ENCODE peak calls at places on chromosomes 2 and 18, in four cellular contexts. One of them, this sample, is unnamed.

GRCh38 chr2:171652411-171652775 is 34.9 kb upstream of the DYNC1I2 start:
- DNase-seq in PC-3: peak; percentile 23
- DNase-seq in CD8-positive, alpha-beta T cell: no peak
- DNase-seq in AG09309: no peak
- DNase-seq in this sample: no peak

GRCh38 chr2:14136030-14136429 is 496.5 kb upstream of the LRATD1 start:
- DNase-seq in PC-3: no peak
- DNase-seq in CD8-positive, alpha-beta T cell: no peak
- DNase-seq in AG09309: no peak
- DNase-seq in this sample: no peak

GRCh38 chr2:3492951-3493609 is 26.3 kb downstream of the ADI1 start:
- DNase-seq in PC-3: no peak
- DNase-seq in CD8-positive, alpha-beta T cell: no peak
- DNase-seq in AG09309: peak; percentile 62
- DNase-seq in this sample: no peak

GRCh38 chr2:142834003-142834402 is 43.5 kb upstream of the KYNU start:
- DNase-seq in PC-3: peak; percentile 76
- DNase-seq in CD8-positive, alpha-beta T cell: no peak
- DNase-seq in AG09309: no peak
- DNase-seq in this sample: no peak

GRCh38 chr18:59735269-59735860 is 38.1 kb upstream of the CCBE1 start:
- DNase-seq in PC-3: no peak
- DNase-seq in CD8-positive, alpha-beta T cell: no peak
- DNase-seq in AG09309: no peak
- DNase-seq in this sample: no peak

GRCh38 chr18:70420151-70420898 is 131.5 kb downstream of the SOCS6 start:
- DNase-seq in PC-3: no peak
- DNase-seq in CD8-positive, alpha-beta T cell: no peak
- DNase-seq in AG09309: peak; percentile 57
- DNase-seq in this sample: no peak

GRCh38 chr2:127652786-127653357 is 6.9 kb downstream of the GPR17 start:
- DNase-seq in PC-3: no peak
- DNase-seq in CD8-positive, alpha-beta T cell: no peak
- DNase-seq in AG09309: no peak
- DNase-seq in this sample: no peak

GRCh38 chr2:224946911-224947310 is 95.4 kb downstream of the DOCK10 start:
- DNase-seq in PC-3: peak; percentile 72
- DNase-seq in CD8-positive, alpha-beta T cell: no peak
- DNase-seq in AG09309: peak; percentile 44
- DNase-seq in this sample: peak; percentile 90

GRCh38 chr2:205585451-205586045 is 96.8 kb upstream of the NRP2 start:
- DNase-seq in PC-3: no peak
- DNase-seq in CD8-positive, alpha-beta T cell: no peak
- DNase-seq in AG09309: no peak
- DNase-seq in this sample: no peak

GRCh38 chr18:48733854-48734253 is 195.0 kb downstream of the CTIF start:
- DNase-seq in PC-3: no peak
- DNase-seq in CD8-positive, alpha-beta T cell: no peak
- DNase-seq in AG09309: no peak
- DNase-seq in this sample: no peak

GRCh38 chr2:68755071-68755470 is 20.5 kb downstream of the ARHGAP25 start:
- DNase-seq in PC-3: no peak
- DNase-seq in CD8-positive, alpha-beta T cell: no peak
- DNase-seq in AG09309: no peak
- DNase-seq in this sample: no peak

GRCh38 chr2:127398239-127398590 is 10.4 kb upstream of the MAP3K2 start:
- DNase-seq in PC-3: peak; percentile 97
- DNase-seq in CD8-positive, alpha-beta T cell: no peak
- DNase-seq in AG09309: peak; percentile 59
- DNase-seq in this sample: no peak

GRCh38 chr2:117832905-117833613 is 18.6 kb downstream of the DDX18 start:
- DNase-seq in PC-3: peak; percentile 24
- DNase-seq in CD8-positive, alpha-beta T cell: no peak
- DNase-seq in AG09309: no peak
- DNase-seq in this sample: no peak

GRCh38 chr2:148860037-148860436 is 15.0 kb upstream of the KIF5C start:
- DNase-seq in PC-3: no peak
- DNase-seq in CD8-positive, alpha-beta T cell: no peak
- DNase-seq in AG09309: no peak
- DNase-seq in this sample: no peak

GRCh38 chr18:46590103-46590502 is 66.9 kb downstream of the LOXHD1 start:
- DNase-seq in PC-3: no peak
- DNase-seq in CD8-positive, alpha-beta T cell: no peak
- DNase-seq in AG09309: no peak
- DNase-seq in this sample: no peak

GRCh38 chr2:177265386-177265690 is 811 bp upstream of the NFE2L2 start:
- DNase-seq in PC-3: peak; percentile 38
- DNase-seq in CD8-positive, alpha-beta T cell: no peak
- DNase-seq in AG09309: no peak
- DNase-seq in this sample: no peak

GRCh38 chr2:109582928-109583895 is 30.6 kb downstream of the SEPTIN10 start:
- DNase-seq in PC-3: no peak
- DNase-seq in CD8-positive, alpha-beta T cell: no peak
- DNase-seq in AG09309: no peak
- DNase-seq in this sample: no peak

GRCh38 chr2:68185541-68186164 is 28.0 kb downstream of the PNO1 start:
- DNase-seq in PC-3: peak; percentile 57
- DNase-seq in CD8-positive, alpha-beta T cell: peak; percentile 11
- DNase-seq in AG09309: no peak
- DNase-seq in this sample: peak; percentile 44

GRCh38 chr2:106144621-106145331 is 49.3 kb downstream of the UXS1 start:
- DNase-seq in PC-3: no peak
- DNase-seq in CD8-positive, alpha-beta T cell: no peak
- DNase-seq in AG09309: no peak
- DNase-seq in this sample: no peak

GRCh38 chr2:105909215-105909614 is 164.5 kb downstream of the NCK2 start:
- DNase-seq in PC-3: no peak
- DNase-seq in CD8-positive, alpha-beta T cell: no peak
- DNase-seq in AG09309: no peak
- DNase-seq in this sample: no peak

GRCh38 chr2:221282386-221282785 is 289.7 kb downstream of the EPHA4 start:
- DNase-seq in PC-3: no peak
- DNase-seq in CD8-positive, alpha-beta T cell: no peak
- DNase-seq in AG09309: no peak
- DNase-seq in this sample: no peak

GRCh38 chr2:55595536-55595935 is 21.9 kb downstream of the PPP4R3B start:
- DNase-seq in PC-3: no peak
- DNase-seq in CD8-positive, alpha-beta T cell: no peak
- DNase-seq in AG09309: no peak
- DNase-seq in this sample: no peak

GRCh38 chr2:236715077-236715476 is 145.5 kb downstream of the ACKR3 start:
- DNase-seq in PC-3: no peak
- DNase-seq in CD8-positive, alpha-beta T cell: no peak
- DNase-seq in AG09309: no peak
- DNase-seq in this sample: no peak

GRCh38 chr2:71481111-71481510 is 27.8 kb downstream of the DYSF start:
- DNase-seq in PC-3: no peak
- DNase-seq in CD8-positive, alpha-beta T cell: no peak
- DNase-seq in AG09309: no peak
- DNase-seq in this sample: no peak

GRCh38 chr2:54148391-54148790 is 33.0 kb downstream of the ACYP2 start:
- DNase-seq in PC-3: no peak
- DNase-seq in CD8-positive, alpha-beta T cell: no peak
- DNase-seq in AG09309: no peak
- DNase-seq in this sample: no peak

GRCh38 chr2:219661955-219662395 is 34.5 kb downstream of the SLC4A3 start:
- DNase-seq in PC-3: peak; percentile 71
- DNase-seq in CD8-positive, alpha-beta T cell: no peak
- DNase-seq in AG09309: peak; percentile 14
- DNase-seq in this sample: no peak

GRCh38 chr2:45840481-45840880 is 189.0 kb downstream of the PRKCE start:
- DNase-seq in PC-3: no peak
- DNase-seq in CD8-positive, alpha-beta T cell: no peak
- DNase-seq in AG09309: no peak
- DNase-seq in this sample: no peak

GRCh38 chr2:49286045-49286444 is 131.7 kb upstream of the FSHR start:
- DNase-seq in PC-3: no peak
- DNase-seq in CD8-positive, alpha-beta T cell: no peak
- DNase-seq in AG09309: no peak
- DNase-seq in this sample: no peak

GRCh38 chr2:99861376-99861760 is 281.0 kb downstream of the AFF3 start:
- DNase-seq in PC-3: no peak
- DNase-seq in CD8-positive, alpha-beta T cell: no peak
- DNase-seq in AG09309: no peak
- DNase-seq in this sample: peak; percentile 51

GRCh38 chr2:109715302-109715937 is 78.7 kb upstream of the RGPD5 start:
- DNase-seq in PC-3: peak; percentile 63
- DNase-seq in CD8-positive, alpha-beta T cell: no peak
- DNase-seq in AG09309: no peak
- DNase-seq in this sample: no peak

DNA sequence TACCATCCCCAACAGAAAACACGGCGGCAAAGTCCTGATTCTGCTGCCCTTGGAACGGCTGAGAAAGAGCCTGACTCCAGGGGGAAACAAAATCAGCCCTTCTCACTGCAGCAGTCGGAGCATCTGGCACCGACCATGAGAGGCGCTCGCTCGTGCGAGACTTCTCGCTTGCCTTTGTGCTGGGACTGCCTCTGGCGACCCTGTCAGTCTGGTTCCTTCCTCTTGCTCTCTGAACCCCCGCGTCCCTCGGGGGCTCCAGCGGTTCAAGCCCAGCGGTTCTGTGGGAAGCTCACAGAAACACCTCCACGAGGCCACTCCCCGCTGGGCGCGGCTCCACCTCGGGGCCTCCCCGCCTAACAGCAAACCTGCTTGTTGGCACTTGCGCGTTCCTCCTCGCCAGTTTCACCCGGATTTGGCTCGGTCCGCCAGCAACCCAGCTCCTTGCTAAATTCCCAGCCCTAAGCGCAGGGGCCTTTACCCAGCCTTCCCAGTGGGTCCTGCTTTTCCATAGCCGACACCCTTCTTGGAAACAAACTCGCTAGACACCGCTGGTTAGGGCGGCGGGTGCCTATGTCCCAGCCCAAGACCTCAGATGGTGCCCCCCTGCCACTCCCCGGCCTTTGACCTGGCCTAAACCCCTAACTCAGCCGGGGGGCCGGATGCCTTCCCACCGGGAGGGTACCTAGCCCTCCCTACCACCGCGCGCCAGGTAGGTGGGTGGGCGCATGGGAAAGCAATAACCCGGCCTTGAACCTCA is 2.2 kb downstream of the RND3 start:
- DNase-seq in PC-3: peak; percentile 73
- DNase-seq in CD8-positive, alpha-beta T cell: no peak
- DNase-seq in AG09309: no peak
- DNase-seq in this sample: peak; percentile 6
- H3K4me3 ChIP-seq in PC-3: peak overlapping the region; percentile 90
- H3K4me3 ChIP-seq in CD8-positive, alpha-beta T cell: no peak overlapping the region
- H3K4me3 ChIP-seq in AG09309: peak overlapping the region; percentile 94
- H3K4me3 ChIP-seq in this sample: peak overlapping the region; percentile 28

DNA sequence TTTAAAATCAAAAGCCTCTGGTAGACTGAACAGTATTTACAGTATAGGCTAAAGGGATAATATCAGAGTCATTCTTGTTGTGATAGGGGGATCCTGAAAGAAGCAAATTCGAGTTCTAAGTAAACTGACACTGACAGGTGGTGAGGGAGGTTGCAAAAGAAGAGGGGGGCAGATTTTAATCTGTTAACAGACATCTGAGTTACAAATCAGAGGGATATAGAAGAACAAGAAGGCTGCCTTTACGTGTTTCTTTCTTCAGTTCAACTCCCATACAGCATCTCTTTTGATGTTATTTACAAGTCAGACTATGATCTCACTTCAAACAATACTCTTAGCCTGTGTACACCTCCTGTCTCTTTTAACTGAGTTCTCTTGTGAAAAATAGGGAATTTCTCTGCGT is 16.3 kb upstream of the ITGA4 start:
- DNase-seq in PC-3: no peak
- DNase-seq in CD8-positive, alpha-beta T cell: no peak
- DNase-seq in AG09309: no peak
- DNase-seq in this sample: peak; percentile 91
- H3K4me3 ChIP-seq in PC-3: no peak overlapping the region
- H3K4me3 ChIP-seq in CD8-positive, alpha-beta T cell: no peak overlapping the region
- H3K4me3 ChIP-seq in AG09309: no peak overlapping the region
- H3K4me3 ChIP-seq in this sample: peak overlapping the region; percentile 3

GRCh38 chr2:74991977-74992376 is 33.5 kb downstream of the POLE4 start:
- DNase-seq in PC-3: no peak
- DNase-seq in CD8-positive, alpha-beta T cell: no peak
- DNase-seq in AG09309: no peak
- DNase-seq in this sample: no peak
- H3K4me3 ChIP-seq in PC-3: no peak overlapping the region
- H3K4me3 ChIP-seq in CD8-positive, alpha-beta T cell: no peak overlapping the region
- H3K4me3 ChIP-seq in AG09309: no peak overlapping the region
- H3K4me3 ChIP-seq in this sample: no peak overlapping the region

GRCh38 chr2:102251849-102252203 is 59.5 kb upstream of the IL1RL1 start:
- DNase-seq in PC-3: no peak
- DNase-seq in CD8-positive, alpha-beta T cell: no peak
- DNase-seq in AG09309: no peak
- DNase-seq in this sample: no peak
- H3K4me3 ChIP-seq in PC-3: no peak overlapping the region
- H3K4me3 ChIP-seq in CD8-positive, alpha-beta T cell: no peak overlapping the region
- H3K4me3 ChIP-seq in AG09309: no peak overlapping the region
- H3K4me3 ChIP-seq in this sample: no peak overlapping the region